ENCODE peak calls at places on chromosomes 1 and 21, in five cellular contexts. W, Y, D, I and L are unnamed samples.

GRCh38 chr1:37763791-37764741 is 854 bp downstream of the EPHA10 start:
- DNase-seq in W (peak), I (peak), D (no peak), Y (peak), L (peak)

GRCh38 chr1:234589064-234589765 is 20.8 kb downstream of the IRF2BP2 start:
- DNase-seq in Y (no peak), I (no peak), W (no peak), D (peak), L (no peak)

GRCh38 chr1:119358661-119359060 is 9.9 kb upstream of the HAO2 start:
- DNase-seq in W (no peak), I (no peak), D (peak), Y (no peak), L (no peak)

GRCh38 chr1:151243683-151244216 is 10.8 kb upstream of the PSMD4 start:
- DNase-seq in Y (no peak), W (no peak), D (no peak), I (no peak), L (no peak)

GRCh38 chr1:203607169-203607873 is 19.3 kb upstream of the ATP2B4 start:
- DNase-seq in Y (peak), I (no peak), D (no peak), W (no peak), L (no peak)

GRCh38 chr1:161962094-161962887 is 61.4 kb downstream of the OLFML2B start:
- DNase-seq in Y (peak), D (no peak), I (no peak), W (no peak), L (peak)

GRCh38 chr1:180981596-180982387 is 40.9 kb downstream of the STX6 start:
- DNase-seq in W (no peak), I (no peak), D (no peak), Y (peak), L (no peak)

GRCh38 chr1:97243973-97244560 is 522.5 kb downstream of the PTBP2 start:
- DNase-seq in I (no peak), D (no peak), Y (peak), W (no peak), L (no peak)

GRCh38 chr1:25586181-25586588 is 30.4 kb upstream of the MAN1C1 start:
- DNase-seq in Y (no peak), D (no peak), W (peak), I (no peak), L (no peak)

GRCh38 chr21:17270234-17270633 is 242.6 kb upstream of the CXADR start:
- DNase-seq in Y (peak), W (no peak), D (peak), I (no peak), L (no peak)

GRCh38 chr1:35857830-35858229 is 25.2 kb upstream of the AGO1 start:
- DNase-seq in D (no peak), W (no peak), Y (peak), I (no peak), L (peak)

GRCh38 chr1:116377564-116378529 is 4.8 kb downstream of the ATP1A1 start:
- DNase-seq in I (no peak), W (no peak), Y (peak), D (peak), L (no peak)

GRCh38 chr1:43373034-43373940 is 5.5 kb upstream of the ELOVL1 start:
- DNase-seq in W (no peak), I (no peak), D (no peak), Y (peak), L (peak)

GRCh38 chr1:176897350-176898236 is 266.9 kb downstream of the ASTN1 start:
- DNase-seq in D (peak), I (no peak), Y (peak), W (peak), L (peak)

GRCh38 chr1:216425577-216425976 is 2.3 kb upstream of the USH2A start:
- DNase-seq in D (no peak), Y (peak), I (no peak), W (no peak), L (no peak)

GRCh38 chr1:6691507-6691906 is 10.1 kb downstream of the DNAJC11 start:
- DNase-seq in I (no peak), D (no peak), W (no peak), Y (peak), L (no peak)

GRCh38 chr1:232813082-232813481 is 7.9 kb downstream of the MAP10 start:
- DNase-seq in W (no peak), Y (no peak), D (no peak), I (no peak), L (no peak)

GRCh38 chr1:7425229-7425628 is 345.9 kb upstream of the VAMP3 start:
- DNase-seq in I (no peak), D (no peak), Y (no peak), W (no peak), L (no peak)

GRCh38 chr1:36836196-36836883 is 198.0 kb downstream of the GRIK3 start:
- DNase-seq in Y (no peak), W (no peak), I (no peak), D (no peak), L (no peak)

GRCh38 chr1:156816561-156817328 is at the start of gene SH2D2A:
- DNase-seq in Y (peak), W (no peak), I (no peak), D (no peak), L (no peak)

GRCh38 chr1:18241932-18242331 is 134.3 kb downstream of the IGSF21 start:
- DNase-seq in I (no peak), W (no peak), D (no peak), Y (no peak), L (no peak)

GRCh38 chr1:59477286-59477685 is 180.4 kb downstream of the FGGY start:
- DNase-seq in W (no peak), I (no peak), Y (peak), D (no peak), L (peak)

GRCh38 chr21:42151148-42152074 is 67.5 kb upstream of the ABCG1 start:
- DNase-seq in I (peak), D (no peak), W (no peak), Y (no peak), L (no peak)

DNA sequence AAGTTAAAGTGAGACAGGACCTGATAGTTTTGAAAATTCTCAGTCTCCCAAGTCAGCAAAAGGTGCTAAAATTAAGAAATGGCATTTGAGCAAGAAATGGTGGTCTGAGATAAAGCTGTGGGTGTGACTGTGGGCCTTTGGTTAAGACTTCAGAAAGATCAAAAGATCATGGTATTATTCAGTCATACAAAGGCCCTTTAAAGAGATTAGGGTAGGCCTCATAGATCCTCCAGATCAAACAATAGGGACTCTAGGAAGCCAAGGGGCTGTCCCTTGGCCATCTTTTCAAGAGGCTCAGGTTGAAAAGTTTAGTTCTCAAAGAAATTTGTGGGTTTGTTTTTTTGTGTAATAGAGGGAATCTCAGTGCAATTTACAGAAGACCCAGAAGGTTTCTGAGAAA is 8.4 kb downstream of the HMGB4 start:
- DNase-seq in I (no peak), D (no peak), W (no peak), Y (no peak), L (no peak)
- TF ChIP-seq CTCF in I (no peak), D (no peak), W (no peak), Y (no peak), L (no peak)

DNA sequence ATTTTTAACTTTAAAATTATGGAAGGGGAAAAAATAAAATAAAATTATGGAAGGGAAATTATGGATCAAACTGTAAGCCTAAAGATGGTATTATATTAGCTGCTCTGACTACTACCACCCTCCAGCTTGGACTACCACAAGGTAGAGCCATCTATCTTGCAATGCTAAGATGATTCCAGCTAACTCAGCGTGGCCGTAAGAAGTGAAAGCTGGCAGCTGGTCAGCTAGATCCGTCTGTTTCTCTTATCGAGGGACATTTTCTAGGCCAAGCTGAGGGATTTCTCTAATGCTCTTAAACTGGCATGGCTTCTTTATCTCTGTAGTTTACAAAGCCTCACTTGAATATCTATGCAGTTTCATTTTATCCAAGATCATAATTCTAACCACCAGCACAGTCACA is 31.5 kb downstream of the LYST start:
- DNase-seq in W (no peak), D (no peak), I (no peak), Y (peak), L (no peak)
- TF ChIP-seq CTCF in W (no peak), D (no peak), I (no peak), Y (peak), L (no peak)

GRCh38 chr1:23368562-23369334 is 888 bp downstream of the ZNF436 start:
- DNase-seq in I (peak), D (peak), Y (peak), W (peak), L (peak)
- TF ChIP-seq CTCF in I (no peak), D (peak), Y (peak), W (no peak), L (peak)

GRCh38 chr1:23718482-23718881 is 24.8 kb upstream of the ELOA start:
- DNase-seq in I (no peak), D (no peak), Y (peak), W (peak), L (peak)
- TF ChIP-seq CTCF in I (peak), D (no peak), Y (peak), W (peak), L (no peak)

GRCh38 chr1:155562581-155563376 is at the start of gene ASH1L:
- DNase-seq in D (peak), I (peak), Y (peak), W (peak), L (peak)
- TF ChIP-seq CTCF in D (peak), I (no peak), Y (no peak), W (no peak), L (no peak)

GRCh38 chr1:210144736-210145135 is 87.9 kb upstream of the SERTAD4 start:
- DNase-seq in Y (no peak), W (no peak), I (no peak), D (no peak), L (no peak)

DNA sequence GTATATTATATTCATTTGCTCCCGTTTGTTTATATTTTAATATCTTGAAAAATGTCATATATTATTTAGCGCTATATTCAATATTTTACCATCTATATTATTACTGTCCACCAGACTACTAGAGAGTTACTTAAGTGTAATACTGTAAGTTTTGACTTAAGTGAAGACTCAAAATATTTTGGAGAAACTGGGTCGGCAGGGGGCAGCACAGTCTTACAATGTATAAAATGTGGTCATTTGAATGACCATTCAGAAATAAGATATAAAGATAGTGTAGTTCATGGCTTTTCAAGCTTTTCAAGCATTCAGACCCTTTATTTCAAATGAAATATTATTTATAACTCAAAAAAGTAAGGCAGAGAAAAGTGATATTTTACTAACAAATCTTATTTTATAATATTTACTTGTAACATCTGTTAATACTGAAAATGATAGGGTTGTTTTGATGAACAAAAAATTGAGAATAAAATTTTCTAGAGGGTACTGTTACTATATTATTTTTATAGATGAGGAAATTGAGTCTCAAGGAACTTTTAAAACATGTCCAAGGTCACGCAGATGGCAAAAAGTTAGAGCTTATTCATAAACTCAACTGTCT is 89.0 kb upstream of the SERTAD4 start:
- DNase-seq in Y (peak), W (peak), D (peak), I (peak), L (peak)
- TF ChIP-seq CTCF in Y (peak), W (peak), D (peak), I (peak), L (no peak)

DNA sequence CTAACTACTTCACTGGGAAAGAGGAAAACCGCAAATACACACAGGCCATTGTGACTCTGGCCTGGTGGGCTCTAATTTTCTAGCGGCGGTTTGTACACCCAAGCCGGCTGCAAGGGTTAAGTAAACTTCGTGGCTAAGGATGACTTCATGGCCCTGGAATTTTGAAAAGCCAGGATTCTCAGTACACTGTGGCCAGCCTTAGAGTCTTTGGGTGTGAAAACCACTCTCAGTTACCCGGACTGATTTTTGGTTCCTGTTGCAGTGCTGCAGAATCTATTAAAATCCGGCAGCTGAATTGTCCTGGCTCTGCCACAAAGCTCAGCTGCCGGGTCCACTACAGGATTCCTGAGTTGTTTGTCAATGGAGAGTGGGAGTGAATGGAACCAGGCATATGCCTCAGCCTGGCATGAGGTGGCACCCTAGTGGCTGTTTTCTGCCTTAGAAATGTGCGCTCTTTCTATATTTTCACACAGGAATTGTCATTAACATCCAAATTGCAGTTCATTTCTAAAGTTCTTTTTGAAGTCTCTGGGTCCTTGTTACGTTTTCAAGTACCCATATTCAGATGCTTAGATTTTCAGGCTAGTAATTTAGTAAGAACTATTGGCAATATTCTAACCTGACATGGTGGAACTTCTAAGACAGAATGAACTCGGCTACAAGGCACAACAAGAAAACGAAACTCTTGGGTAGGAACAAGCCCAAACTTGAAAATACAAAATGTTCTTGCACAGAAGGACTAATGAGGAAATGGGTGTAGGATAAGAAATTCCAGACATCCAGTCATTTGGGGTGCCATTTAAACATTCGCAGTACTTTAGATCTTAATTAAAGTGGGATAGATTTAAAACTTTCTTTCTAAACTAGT is 255.9 kb downstream of the NFIA start:
- DNase-seq in W (peak), I (peak), D (peak), Y (peak), L (peak)
- TF ChIP-seq CTCF in W (no peak), I (peak), D (peak), Y (peak), L (peak)